ENCODE peak calls at places on chromosomes 7 and 10, in ten cellular contexts. F is NCI-H1436; I is pancreas; D is kidney glomerular epithelial cell; U is HuH-7; O is B cell; T is MCF 10A; R is glomerular endothelial cell; N is EH; X is stimulated activated naive CD4-positive, alpha-beta T cell. Q is an unnamed sample.

GRCh38 chr7:70710011-70710480 is 421.9 kb upstream of the GALNT17 start:
- DNase-seq in T (no peak), D (peak), N (peak), O (no peak), R (no peak), F (no peak), U (no peak), I (no peak), X (no peak), Q (no peak)

GRCh38 chr7:82164813-82165212 is 278.8 kb downstream of the CACNA2D1 start:
- DNase-seq in R (no peak), I (no peak), O (no peak), T (no peak), N (peak), D (no peak), F (no peak), U (no peak), X (no peak), Q (peak)

GRCh38 chr7:138842111-138842510 is 44.1 kb upstream of the ATP6V0A4 start:
- DNase-seq in R (peak), I (no peak), F (no peak), U (no peak), T (peak), D (no peak), X (no peak), N (peak), O (no peak), Q (no peak)

GRCh38 chr10:121113385-121113696 is 262.2 kb downstream of the WDR11 start:
- DNase-seq in D (peak), I (no peak), X (no peak), O (no peak), N (no peak), R (no peak), T (peak), U (no peak), F (no peak), Q (no peak)

GRCh38 chr7:104943502-104944343 is 70.3 kb upstream of the KMT2E start:
- DNase-seq in I (peak), D (peak), T (peak), O (peak), F (no peak), U (peak), X (peak), R (peak), N (no peak), Q (peak)

GRCh38 chr7:151754142-151754590 is 122.7 kb downstream of the PRKAG2 start:
- DNase-seq in D (peak), N (peak), R (peak), U (peak), F (peak), I (peak), T (peak), O (no peak), X (no peak), Q (peak)

GRCh38 chr10:88754272-88754671 is 5.5 kb upstream of the LIPN start:
- DNase-seq in R (no peak), N (peak), F (no peak), O (no peak), U (no peak), I (no peak), T (peak), X (no peak), D (no peak), Q (no peak)

GRCh38 chr10:128324058-128324457 is 197.8 kb upstream of the MKI67 start:
- DNase-seq in T (peak), R (no peak), U (peak), D (no peak), N (no peak), O (no peak), F (peak), I (no peak), X (no peak), Q (peak)

GRCh38 chr10:112732277-112732891 is 217.7 kb upstream of the TCF7L2 start:
- DNase-seq in O (no peak), F (peak), X (no peak), T (no peak), N (peak), I (no peak), D (no peak), U (no peak), R (no peak), Q (no peak)

GRCh38 chr7:96388166-96388565 is 66.3 kb upstream of the SLC25A13 start:
- DNase-seq in F (no peak), O (no peak), R (no peak), U (no peak), D (peak), X (no peak), I (no peak), N (peak), T (peak), Q (no peak)

GRCh38 chr7:44636926-44637325 is 30.5 kb downstream of the OGDH start:
- DNase-seq in D (no peak), U (no peak), F (no peak), X (no peak), N (no peak), T (no peak), R (no peak), I (no peak), O (no peak), Q (no peak)

GRCh38 chr10:28880551-28880950 is 203.2 kb downstream of the BAMBI start:
- DNase-seq in X (no peak), D (no peak), I (no peak), T (no peak), F (no peak), R (no peak), U (no peak), N (peak), O (no peak), Q (no peak)

GRCh38 chr10:60148266-60148840 is 241.3 kb downstream of the ANK3 start:
- DNase-seq in T (peak), F (no peak), X (no peak), N (peak), U (no peak), I (no peak), D (peak), O (no peak), R (peak), Q (no peak)

GRCh38 chr10:63456437-63457210 is 9.2 kb downstream of the JMJD1C start:
- DNase-seq in D (peak), X (no peak), N (peak), T (peak), I (no peak), O (no peak), F (no peak), R (no peak), U (no peak), Q (no peak)

GRCh38 chr7:36777062-36777461 is 52.8 kb upstream of the AOAH start:
- DNase-seq in X (peak), T (no peak), D (no peak), R (no peak), I (no peak), O (no peak), F (no peak), N (no peak), U (no peak), Q (no peak)

GRCh38 chr7:43205171-43205795 is 92.8 kb downstream of the HECW1 start:
- DNase-seq in N (no peak), U (no peak), R (no peak), D (no peak), O (no peak), X (no peak), T (no peak), F (no peak), I (no peak), Q (no peak)

GRCh38 chr7:157785021-157785441 is 448.2 kb downstream of the DNAJB6 start:
- DNase-seq in R (no peak), D (no peak), F (no peak), T (no peak), O (no peak), U (no peak), X (no peak), I (no peak), N (no peak), Q (no peak)

GRCh38 chr7:123823898-123824753 is 20.8 kb upstream of the HYAL4 start:
- DNase-seq in T (no peak), O (no peak), R (no peak), U (no peak), F (no peak), D (no peak), I (no peak), X (peak), N (no peak), Q (no peak)

GRCh38 chr7:24668922-24669635 is 88.2 kb downstream of the GSDME start:
- DNase-seq in I (no peak), R (no peak), F (no peak), O (no peak), D (peak), U (peak), X (no peak), T (peak), N (peak), Q (no peak)

GRCh38 chr7:81232084-81232799 is 313.4 kb upstream of the SEMA3C start:
- DNase-seq in N (no peak), O (no peak), U (no peak), R (no peak), I (peak), F (no peak), D (no peak), X (no peak), T (no peak), Q (peak)

GRCh38 chr7:135147899-135148721 is at the start of gene TMEM140:
- DNase-seq in U (no peak), R (no peak), T (peak), X (peak), F (no peak), O (peak), D (peak), I (no peak), N (peak), Q (no peak)

GRCh38 chr7:109579876-109580275 is 1010.2 kb downstream of the DNAJB9 start:
- DNase-seq in O (no peak), D (no peak), U (no peak), F (no peak), R (no peak), N (no peak), I (no peak), X (no peak), T (peak), Q (no peak)

GRCh38 chr10:28215930-28216329 is 86.9 kb downstream of the MPP7 start:
- DNase-seq in U (no peak), D (no peak), X (no peak), T (peak), N (no peak), R (no peak), O (no peak), I (no peak), F (no peak), Q (no peak)

GRCh38 chr10:104028146-104028545 is 57.5 kb downstream of the COL17A1 start:
- DNase-seq in O (no peak), X (peak), F (peak), U (peak), N (peak), D (no peak), R (no peak), T (peak), I (no peak), Q (no peak)

GRCh38 chr10:1412531-1413189 is 324.7 kb downstream of the ADARB2 start:
- DNase-seq in F (peak), I (no peak), O (peak), N (no peak), D (no peak), T (no peak), R (no peak), X (no peak), U (no peak), Q (no peak)

GRCh38 chr10:109933984-109934565 is 10.8 kb upstream of the XPNPEP1 start:
- DNase-seq in D (no peak), O (no peak), T (no peak), I (no peak), R (no peak), F (no peak), X (peak), N (peak), U (no peak), Q (peak)

GRCh38 chr7:103445228-103446020 is 583 bp downstream of the SLC26A5 start:
- DNase-seq in R (no peak), T (no peak), D (no peak), O (no peak), I (peak), U (no peak), F (no peak), X (no peak), N (peak), Q (peak)

GRCh38 chr10:106535304-106535964 is 629.1 kb downstream of the SORCS1 start:
- DNase-seq in N (no peak), F (no peak), X (no peak), D (no peak), R (no peak), O (no peak), T (peak), I (no peak), U (no peak), Q (no peak)

GRCh38 chr7:114533151-114533550 is 118.5 kb downstream of the FOXP2 start:
- DNase-seq in U (no peak), O (no peak), T (no peak), N (no peak), X (no peak), R (no peak), I (no peak), F (peak), D (no peak), Q (peak)

GRCh38 chr10:51468424-51468823 is 231.0 kb downstream of the CSTF2T start:
- DNase-seq in R (peak), T (no peak), O (no peak), I (no peak), U (no peak), X (no peak), N (peak), D (no peak), F (no peak), Q (no peak)

GRCh38 chr7:159067870-159068787 is 76.5 kb downstream of the VIPR2 start:
- DNase-seq in U (no peak), O (no peak), I (no peak), F (no peak), N (no peak), D (no peak), R (no peak), X (no peak), T (no peak), Q (no peak)

GRCh38 chr10:48740023-48740707 is 55.5 kb downstream of the WDFY4 start:
- DNase-seq in U (no peak), F (no peak), O (no peak), R (no peak), D (no peak), T (no peak), I (no peak), N (no peak), X (no peak), Q (no peak)

GRCh38 chr10:24554036-24554435 is 169.7 kb downstream of the ARHGAP21 start:
- DNase-seq in F (no peak), R (no peak), I (no peak), T (no peak), O (no peak), N (no peak), X (no peak), U (no peak), D (no peak), Q (no peak)

GRCh38 chr10:97059872-97060205 is 125.9 kb downstream of the SLIT1 start:
- DNase-seq in X (no peak), I (no peak), N (no peak), T (no peak), U (no peak), D (no peak), O (no peak), F (no peak), R (no peak), Q (no peak)

Q was measured in NCI-H1092 treated with DMSO at 0.1 percent for 48 hours.